ENCODE peak calls at places on chromosome 3, in four cellular contexts. One of them, this sample, is unnamed.

GRCh38 chr3:186386883-186387560 is 25.0 kb upstream of the DGKG start:
- DNase-seq in K562: no peak
- DNase-seq in GM12878: no peak
- DNase-seq in HepG2: no peak
- DNase-seq in this sample: no peak

GRCh38 chr3:186362988-186363387 is 954 bp upstream of the DGKG start:
- DNase-seq in GM12878: no peak
- DNase-seq in HepG2: no peak
- DNase-seq in K562: no peak
- DNase-seq in this sample: no peak

GRCh38 chr3:161372321-161373260 is 1.3 kb upstream of the SPTSSB start:
- DNase-seq in K562: no peak
- DNase-seq in GM12878: no peak
- DNase-seq in HepG2: no peak
- DNase-seq in this sample: peak

GRCh38 chr3:194623449-194624290 is 9.5 kb downstream of the TMEM44 start:
- DNase-seq in HepG2: no peak
- DNase-seq in GM12878: no peak
- DNase-seq in K562: no peak
- DNase-seq in this sample: peak

GRCh38 chr3:14461748-14462324 is 59.4 kb downstream of the SLC6A6 start:
- DNase-seq in K562: peak
- DNase-seq in HepG2: peak
- DNase-seq in GM12878: no peak
- DNase-seq in this sample: peak

GRCh38 chr3:120353463-120353862 is 4.3 kb upstream of the LRRC58 start:
- DNase-seq in K562: no peak
- DNase-seq in GM12878: no peak
- DNase-seq in HepG2: no peak
- DNase-seq in this sample: no peak

GRCh38 chr3:50204804-50205718 is at the start of gene SLC38A3:
- DNase-seq in HepG2: no peak
- DNase-seq in GM12878: no peak
- DNase-seq in K562: peak
- DNase-seq in this sample: peak

GRCh38 chr3:175357758-175358157 is 498.6 kb downstream of the NAALADL2 start:
- DNase-seq in K562: no peak
- DNase-seq in GM12878: no peak
- DNase-seq in HepG2: no peak
- DNase-seq in this sample: no peak

GRCh38 chr3:190131329-190131728 is 10.6 kb upstream of the P3H2 start:
- DNase-seq in K562: no peak
- DNase-seq in GM12878: no peak
- DNase-seq in HepG2: no peak
- DNase-seq in this sample: no peak

GRCh38 chr3:27976933-27977332 is 254.8 kb upstream of the EOMES start:
- DNase-seq in GM12878: no peak
- DNase-seq in HepG2: no peak
- DNase-seq in K562: no peak
- DNase-seq in this sample: no peak

GRCh38 chr3:160403796-160404510 is 4.5 kb downstream of the SMC4 start:
- DNase-seq in GM12878: no peak
- DNase-seq in HepG2: no peak
- DNase-seq in K562: no peak
- DNase-seq in this sample: no peak

GRCh38 chr3:112097378-112097777 is 11.2 kb downstream of the C3orf52 start:
- DNase-seq in K562: peak
- DNase-seq in HepG2: peak
- DNase-seq in GM12878: no peak
- DNase-seq in this sample: no peak

GRCh38 chr3:99891610-99892285 is 74.1 kb downstream of the CMSS1 start:
- DNase-seq in K562: no peak
- DNase-seq in GM12878: no peak
- DNase-seq in HepG2: no peak
- DNase-seq in this sample: no peak

GRCh38 chr3:49501258-49501609 is 31.2 kb downstream of the DAG1 start:
- DNase-seq in HepG2: no peak
- DNase-seq in GM12878: no peak
- DNase-seq in K562: no peak
- DNase-seq in this sample: no peak

DNA sequence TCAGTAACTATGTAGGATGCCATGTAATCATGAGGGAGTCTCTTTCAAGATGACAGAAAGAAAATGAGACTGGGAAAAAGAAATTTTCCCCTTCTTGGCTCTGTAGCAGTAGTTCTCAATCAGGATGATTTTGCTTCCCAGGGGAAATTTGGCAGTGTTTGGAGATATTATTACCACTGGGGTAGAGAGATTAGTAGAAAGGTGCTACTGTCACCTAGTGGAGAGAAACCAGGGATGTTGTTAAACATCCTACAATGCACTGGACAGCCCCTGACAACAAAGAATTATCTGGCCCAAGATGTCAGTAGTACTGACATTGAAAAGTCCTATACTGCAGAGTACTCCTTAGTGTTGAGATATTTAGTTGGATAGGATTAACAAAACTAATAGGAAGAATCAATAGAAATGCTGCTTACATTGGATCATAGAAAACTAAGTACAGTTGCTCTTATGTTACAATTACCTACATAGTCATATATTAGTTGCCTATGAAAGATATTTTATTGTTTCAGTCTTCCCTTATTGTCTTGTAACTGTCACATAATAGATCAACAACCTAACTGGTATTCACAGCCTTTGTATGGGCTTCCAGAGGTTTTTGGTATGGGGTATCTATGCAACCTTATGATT is 433.3 kb downstream of the RAP2B start:
- DNase-seq in K562: no peak
- DNase-seq in GM12878: no peak
- DNase-seq in HepG2: peak
- DNase-seq in this sample: peak
- TF ChIP-seq REST in K562: no peak
- TF ChIP-seq REST in GM12878: no peak
- TF ChIP-seq REST in HepG2: no peak
- TF ChIP-seq REST in this sample: no peak

GRCh38 chr3:169758353-169758994 is 6.4 kb downstream of the TERC start:
- DNase-seq in K562: no peak
- DNase-seq in GM12878: no peak
- DNase-seq in HepG2: no peak
- DNase-seq in this sample: no peak
- TF ChIP-seq CREB1 in K562: no peak
- TF ChIP-seq CREB1 in GM12878: no peak
- TF ChIP-seq CREB1 in HepG2: no peak
- TF ChIP-seq CREB1 in this sample: no peak

GRCh38 chr3:22471557-22471956 is 720.5 kb upstream of the ZNF385D start:
- DNase-seq in GM12878: no peak
- DNase-seq in K562: no peak
- DNase-seq in HepG2: no peak
- DNase-seq in this sample: no peak

GRCh38 chr3:22475665-22476064 is 724.7 kb upstream of the ZNF385D start:
- DNase-seq in GM12878: no peak
- DNase-seq in HepG2: no peak
- DNase-seq in K562: no peak
- DNase-seq in this sample: no peak

DNA sequence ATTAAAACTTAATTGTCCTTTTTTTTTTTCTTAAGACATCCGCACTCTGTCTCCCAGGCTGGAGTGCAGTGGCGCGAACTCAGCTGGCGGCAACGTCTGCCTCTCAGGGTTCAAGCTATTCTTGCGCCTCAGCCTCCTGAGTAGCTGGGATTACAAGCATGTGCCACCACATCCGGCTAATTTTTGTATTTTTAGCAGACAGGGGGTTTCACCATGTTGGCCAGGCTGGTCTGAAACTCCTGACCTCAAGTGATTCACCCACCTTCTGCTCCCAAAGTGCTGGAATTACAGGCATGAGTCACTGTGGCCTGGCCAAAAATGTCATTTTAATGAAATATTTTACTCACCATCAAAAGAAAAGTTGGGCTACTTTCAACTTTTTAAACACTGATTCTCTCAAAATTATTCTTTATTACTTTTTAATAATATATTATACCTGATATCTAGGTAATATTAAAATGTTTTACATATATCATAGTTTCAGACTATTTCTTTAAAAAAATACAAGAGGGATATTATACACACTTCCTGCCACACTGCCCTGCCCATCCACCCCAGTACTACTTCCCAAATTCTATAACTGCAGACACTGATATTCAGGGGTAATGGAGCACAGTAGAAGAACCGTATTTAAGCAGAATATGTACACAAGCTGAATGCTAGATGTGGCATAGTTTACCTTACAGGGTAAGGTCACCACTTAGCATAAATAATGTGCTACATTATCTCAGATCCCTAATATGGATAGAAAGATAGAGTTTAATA is 723.9 kb upstream of the ZNF385D start:
- DNase-seq in GM12878: no peak
- DNase-seq in HepG2: no peak
- DNase-seq in K562: no peak
- DNase-seq in this sample: no peak
- TF ChIP-seq REST in GM12878: no peak
- TF ChIP-seq REST in HepG2: no peak
- TF ChIP-seq REST in K562: no peak
- TF ChIP-seq REST in this sample: no peak

DNA sequence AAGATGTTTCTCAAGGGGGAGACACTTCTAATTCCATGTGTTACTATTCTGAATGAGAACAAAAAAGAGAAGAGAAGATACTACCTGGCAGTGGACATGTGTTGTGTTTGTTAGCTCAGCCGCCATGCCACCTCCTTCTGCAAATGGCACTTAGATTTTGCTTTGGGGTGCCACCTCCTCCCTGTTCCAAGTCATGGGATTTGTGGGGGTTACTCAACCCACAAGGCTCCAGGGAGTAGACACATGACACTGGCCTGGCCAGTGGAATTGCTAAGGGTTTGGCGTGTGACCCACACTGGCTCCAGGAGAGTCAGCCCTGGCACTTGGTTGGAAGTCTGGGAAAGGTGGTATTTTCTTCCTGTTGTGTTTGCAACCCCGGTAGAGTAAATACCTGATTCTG is 129.1 kb downstream of the ZNF621 start:
- DNase-seq in HepG2: no peak
- DNase-seq in GM12878: no peak
- DNase-seq in K562: no peak
- DNase-seq in this sample: no peak
- TF ChIP-seq CREB1 in HepG2: no peak
- TF ChIP-seq CREB1 in GM12878: no peak
- TF ChIP-seq CREB1 in K562: no peak
- TF ChIP-seq CREB1 in this sample: no peak

DNA sequence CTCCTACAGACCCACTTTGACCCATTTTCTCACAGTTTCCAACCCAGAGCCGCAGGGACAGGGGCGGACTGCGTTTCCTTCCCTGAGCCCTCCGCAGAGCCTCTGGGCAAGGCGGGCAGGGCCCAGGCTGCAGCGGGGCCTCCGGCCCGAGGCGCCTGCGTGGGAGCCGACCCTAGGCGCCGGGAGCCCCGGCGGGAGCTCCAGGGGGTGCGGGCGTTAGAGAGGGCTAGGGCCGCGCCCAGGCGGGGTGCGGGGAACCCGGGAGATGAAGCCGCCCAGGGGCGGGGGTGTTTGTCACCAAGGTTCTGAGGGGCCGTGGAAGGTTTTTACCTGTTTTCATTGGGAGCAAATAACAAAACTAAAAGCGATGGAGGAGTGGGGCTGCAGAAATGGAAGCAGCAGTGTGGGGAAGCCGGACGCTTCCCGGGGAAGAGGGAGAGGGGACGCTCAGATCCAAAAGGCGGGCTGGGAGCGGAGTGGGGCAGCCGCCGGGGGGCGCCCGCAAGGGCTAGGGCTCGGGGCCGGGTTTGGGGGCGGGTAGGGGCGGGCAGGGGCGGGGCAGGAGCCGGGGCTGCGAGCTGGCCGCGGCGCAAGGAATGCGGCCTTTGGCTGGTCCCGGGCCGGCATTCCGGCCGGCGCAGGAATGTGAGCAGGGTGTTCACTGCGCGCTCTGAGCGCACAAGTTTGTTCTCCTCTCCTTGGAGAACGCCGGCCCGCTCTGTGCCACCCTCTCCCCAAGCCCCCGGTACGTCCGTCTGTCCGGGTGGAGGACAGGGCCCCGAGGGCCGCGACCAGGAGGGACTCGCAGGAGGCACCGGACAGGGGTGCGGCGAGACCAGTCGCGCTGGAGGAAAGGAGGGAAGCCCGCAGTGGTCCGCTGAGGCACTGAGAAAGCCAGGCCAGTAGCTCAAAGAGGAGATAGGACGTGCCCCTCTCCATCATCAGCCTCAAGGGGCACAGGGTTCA is 61.1 kb downstream of the AMOTL2 start:
- DNase-seq in K562: peak
- DNase-seq in GM12878: no peak
- DNase-seq in HepG2: peak
- DNase-seq in this sample: peak
- TF ChIP-seq REST in K562: no peak
- TF ChIP-seq REST in GM12878: no peak
- TF ChIP-seq REST in HepG2: no peak
- TF ChIP-seq REST in this sample: no peak